ENCODE peak calls at places on chromosomes 11 and 22, in ten cellular contexts. G, N, H, U, P, L, X, J, D and Q are unnamed samples.

GRCh38 chr11:84890706-84891105 is 736.4 kb downstream of the DLG2 start:
- DNase-seq in G (no peak), H (peak; percentile 64), D (no peak), U (peak; percentile 91), N (no peak), X (no peak), J (no peak), P (no peak), L (peak; percentile 61), Q (no peak)

GRCh38 chr11:66106786-66107599 is 36.9 kb downstream of the PACS1 start:
- DNase-seq in H (no peak), L (peak; percentile 60), G (no peak), U (no peak), J (no peak), P (no peak), D (no peak), N (no peak), X (no peak), Q (no peak)

GRCh38 chr11:77073328-77074001 is 6.7 kb downstream of the CAPN5 start:
- DNase-seq in X (no peak), U (no peak), J (peak; percentile 95), N (peak; percentile 52), L (no peak), H (no peak), G (peak; percentile 66), P (peak; percentile 18), D (peak; percentile 89), Q (peak; percentile 94)

GRCh38 chr11:75852406-75853017 is 37.5 kb downstream of the UVRAG start:
- DNase-seq in X (no peak), N (no peak), P (no peak), D (no peak), L (no peak), H (no peak), G (no peak), J (no peak), U (no peak), Q (no peak)

GRCh38 chr11:66012946-66013761 is 1.3 kb downstream of the CST6 start:
- DNase-seq in H (no peak), U (no peak), X (no peak), L (no peak), J (peak; percentile 55), D (no peak), N (peak; percentile 64), P (no peak), G (peak; percentile 58), Q (no peak)

GRCh38 chr22:45263790-45264269 is 20.9 kb upstream of the UPK3A start:
- DNase-seq in P (peak; percentile 84), L (peak; percentile 88), N (peak; percentile 91), J (peak; percentile 92), D (peak; percentile 94), U (peak; percentile 80), X (no peak), G (peak; percentile 91), H (no peak), Q (peak; percentile 63)

GRCh38 chr11:100776212-100776896 is 89.3 kb downstream of the ARHGAP42 start:
- DNase-seq in D (no peak), U (no peak), H (no peak), P (no peak), J (no peak), X (no peak), G (peak; percentile 90), L (no peak), N (no peak), Q (no peak)

GRCh38 chr11:30412509-30412908 is 89.6 kb downstream of the ARL14EP start:
- DNase-seq in P (no peak), J (no peak), U (no peak), H (no peak), L (no peak), G (no peak), N (no peak), X (no peak), D (no peak), Q (no peak)

GRCh38 chr11:16979708-16980622 is 34.2 kb downstream of the PLEKHA7 start:
- DNase-seq in X (no peak), P (no peak), D (no peak), U (peak; percentile 25), N (no peak), J (no peak), H (no peak), G (no peak), L (no peak), Q (no peak)

GRCh38 chr11:119223856-119224255 is 17.7 kb downstream of the CBL start:
- DNase-seq in J (no peak), H (no peak), P (no peak), D (no peak), G (no peak), N (no peak), X (no peak), L (no peak), U (no peak), Q (no peak)

GRCh38 chr11:90840071-90840470 is 617.2 kb upstream of the CHORDC1 start:
- DNase-seq in D (no peak), U (no peak), J (no peak), X (no peak), N (no peak), L (peak; percentile 19), G (peak; percentile 56), P (no peak), H (no peak), Q (no peak)

GRCh38 chr11:791658-792534 is 2.0 kb upstream of the CEND1 start:
- DNase-seq in H (no peak), N (no peak), U (no peak), X (no peak), P (no peak), J (no peak), L (no peak), D (no peak), G (no peak), Q (no peak)

GRCh38 chr11:788953-789940 is 643 bp downstream of the CEND1 start:
- DNase-seq in H (no peak), N (no peak), D (no peak), L (no peak), G (no peak), U (no peak), X (no peak), J (no peak), P (no peak), Q (no peak)

GRCh38 chr11:792535-792821 is 2.6 kb upstream of the CEND1 start:
- DNase-seq in P (no peak), J (no peak), X (no peak), G (no peak), L (no peak), D (no peak), N (no peak), U (no peak), H (no peak), Q (no peak)

GRCh38 chr11:789951-790350 is at the start of gene CEND1:
- DNase-seq in G (no peak), D (peak; percentile 95), P (no peak), H (peak; percentile 51), U (peak; percentile 79), N (peak; percentile 78), J (no peak), L (no peak), X (no peak), Q (no peak)

DNA sequence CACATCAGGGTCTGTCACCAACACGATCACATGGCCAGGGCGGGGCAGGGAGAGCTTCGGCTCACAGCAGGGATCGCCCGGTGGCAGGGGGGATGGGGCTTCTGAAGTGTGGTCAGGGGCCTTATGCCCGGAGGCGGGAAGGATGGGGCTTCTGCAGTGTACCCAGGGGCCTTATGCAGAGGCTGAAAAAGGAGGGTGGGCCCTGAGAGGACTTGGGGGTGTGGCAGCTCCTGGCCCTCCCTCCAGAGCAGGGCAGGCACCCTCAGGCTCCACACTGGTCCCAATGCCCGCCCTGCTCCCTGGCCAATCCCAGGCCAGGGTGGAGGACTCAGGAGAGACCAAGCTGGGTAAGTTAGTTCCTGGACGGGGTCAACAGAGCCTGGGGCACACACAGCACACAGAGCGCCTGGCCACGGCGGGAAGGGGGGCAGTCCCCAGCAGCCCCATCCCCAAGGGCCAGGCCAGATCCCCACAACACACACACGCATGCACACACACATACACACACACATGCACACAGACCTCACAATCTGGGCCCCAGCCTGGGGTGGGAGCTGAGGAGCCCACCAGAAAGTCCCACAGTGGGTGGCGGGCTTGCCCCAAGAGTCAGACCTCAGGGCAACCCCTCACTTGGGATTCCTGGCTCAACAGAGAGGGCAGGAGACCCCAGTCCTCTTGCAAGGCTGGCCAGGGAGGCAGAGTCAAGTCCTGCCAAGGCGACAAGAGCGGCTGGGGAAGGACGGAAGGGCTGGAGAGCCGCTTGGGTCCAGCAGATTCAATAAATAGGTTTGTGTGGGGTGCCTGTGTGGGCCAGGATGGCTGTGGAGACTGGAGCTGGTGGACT is 1.1 kb upstream of the CEND1 start:
- DNase-seq in D (peak; percentile 67), U (peak; percentile 63), N (peak; percentile 87), J (no peak), X (no peak), P (peak; percentile 89), H (no peak), G (no peak), L (peak; percentile 59), Q (no peak)
- H3K9ac ChIP-seq in D (no peak overlapping the region), U (no peak overlapping the region), N (no peak overlapping the region), J (no peak overlapping the region), X (no peak overlapping the region), P (no peak overlapping the region), H (peak overlapping the region; percentile 60), G (no peak overlapping the region), L (no peak overlapping the region), Q (no peak overlapping the region)

GRCh38 chr11:22192642-22193347 is at the start of gene ANO5:
- DNase-seq in X (no peak), L (peak; percentile 85), D (peak; percentile 89), J (peak; percentile 79), N (peak; percentile 93), U (peak; percentile 87), G (no peak), H (peak; percentile 66), P (peak; percentile 89), Q (peak; percentile 88)
- H3K9ac ChIP-seq in X (peak within 1 kb of the TSS; percentile 31), L (peak within 1 kb of the TSS; percentile 74), D (peak within 1 kb of the TSS; percentile 39), J (peak within 1 kb of the TSS; percentile 82), N (peak within 1 kb of the TSS; percentile 7), U (peak within 1 kb of the TSS; percentile 24), G (no peak within 1 kb of the TSS), H (peak within 1 kb of the TSS; percentile 95), P (peak within 1 kb of the TSS; percentile 61), Q (peak within 1 kb of the TSS; percentile 58)

DNA sequence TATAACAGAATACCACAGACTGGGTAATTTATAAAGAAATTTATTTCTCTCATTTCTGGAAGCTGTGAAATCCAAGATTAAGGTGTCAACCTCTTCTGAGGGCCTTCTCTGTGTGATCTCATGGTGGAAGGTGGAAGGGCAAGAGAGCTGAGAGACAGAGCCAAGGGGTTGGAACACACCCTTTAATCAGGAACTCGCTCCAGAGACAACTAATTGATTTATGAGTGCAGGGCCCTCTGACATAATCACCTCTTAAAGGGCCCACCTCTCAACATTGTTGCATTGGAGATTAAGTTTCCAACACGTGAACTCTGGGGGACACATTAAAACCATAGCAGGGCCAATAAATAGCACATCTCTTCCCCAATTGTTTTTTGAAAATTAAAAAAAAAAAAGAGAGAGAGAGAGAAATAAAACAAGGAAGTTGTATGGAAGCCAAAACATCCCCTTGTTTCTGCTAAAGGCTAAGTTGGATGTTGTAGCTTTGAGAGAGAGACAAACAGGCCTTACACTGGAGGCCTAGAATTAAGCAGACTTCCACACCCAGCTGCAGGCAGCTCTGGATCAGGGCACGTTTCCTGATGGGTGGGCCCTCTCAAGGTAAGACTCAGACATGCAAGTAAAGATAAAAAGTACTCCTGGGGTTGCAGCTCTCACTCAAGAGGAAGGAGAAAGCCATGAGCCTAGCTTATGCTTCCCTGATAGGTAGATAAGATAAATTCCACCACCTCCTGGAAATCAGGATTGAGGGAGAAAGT is 64.1 kb upstream of the BIRC3 start:
- DNase-seq in N (peak; percentile 71), D (no peak), U (no peak), J (no peak), P (peak; percentile 42), L (peak; percentile 87), X (no peak), H (no peak), G (no peak), Q (peak; percentile 48)
- H3K9ac ChIP-seq in N (no peak overlapping the region), D (no peak overlapping the region), U (no peak overlapping the region), J (no peak overlapping the region), P (no peak overlapping the region), L (no peak overlapping the region), X (no peak overlapping the region), H (no peak overlapping the region), G (no peak overlapping the region), Q (no peak overlapping the region)

GRCh38 chr11:103844327-103845215 is 191.9 kb upstream of the DDI1 start:
- DNase-seq in U (no peak), X (peak; percentile 30), N (no peak), P (no peak), L (no peak), G (no peak), J (no peak), H (no peak), D (no peak), Q (no peak)
- H3K9ac ChIP-seq in U (no peak overlapping the region), X (no peak overlapping the region), N (no peak overlapping the region), P (no peak overlapping the region), L (no peak overlapping the region), G (no peak overlapping the region), J (no peak overlapping the region), H (no peak overlapping the region), D (no peak overlapping the region), Q (no peak overlapping the region)